ENCODE peak calls at places on chromosomes 6 and 20, in seven cellular contexts. L is T-helper 17 cell; S is stimulated activated CD4-positive, alpha-beta T cell treated with anti-CD3 and anti-CD28 coated beads, Interleukin-2, amount 100 ng/mL, for 4 hours; K is CD8-positive, alpha-beta T cell; O is AG04450; I is islet precursor cell; V is AML-193. E is an unnamed sample.
A peak's percentile ranks its signal among the peaks of the same experiment; 100 is the strongest.

GRCh38 chr6:56953597-56954388 is 1.1 kb upstream of the BEND6 start:
- DNase-seq in L (no peak), S (no peak), K (no peak), O (no peak), I (peak; percentile 69), V (peak; percentile 16), E (peak; percentile 75)

GRCh38 chr20:3616250-3616649 is 46.9 kb downstream of the GFRA4 start:
- DNase-seq in L (no peak), S (no peak), K (no peak), O (peak; percentile 16), I (peak; percentile 81), V (peak; percentile 32), E (peak; percentile 87)

GRCh38 chr6:98843274-98844243 is 9.2 kb downstream of the POU3F2 start:
- DNase-seq in L (no peak), S (no peak), K (no peak), O (no peak), I (peak; percentile 58), V (no peak), E (peak; percentile 76)

GRCh38 chr6:129306826-129307225 is 403.2 kb downstream of the ARHGAP18 start:
- DNase-seq in L (no peak), S (no peak), K (no peak), O (no peak), I (no peak), V (no peak), E (no peak)

GRCh38 chr6:31797607-31798006 is 2.1 kb upstream of the VARS1 start:
- DNase-seq in L (no peak), S (no peak), K (peak; percentile 44), O (no peak), I (no peak), V (no peak), E (no peak)

GRCh38 chr6:162940426-162940825 is 212.7 kb downstream of the PACRG start:
- DNase-seq in L (no peak), S (no peak), K (no peak), O (no peak), I (no peak), V (no peak), E (no peak)

GRCh38 chr6:159691133-159691962 is 1.7 kb downstream of the SOD2 start:
- DNase-seq in L (no peak), S (peak; percentile 15), K (no peak), O (peak; percentile 81), I (no peak), V (peak; percentile 94), E (no peak)

GRCh38 chr6:41713650-41714291 is 21.6 kb downstream of the TFEB start:
- DNase-seq in L (no peak), S (no peak), K (no peak), O (no peak), I (no peak), V (no peak), E (no peak)

GRCh38 chr20:45407067-45407745 is 883 bp upstream of the DBNDD2 start:
- DNase-seq in L (no peak), S (no peak), K (no peak), O (no peak), I (peak; percentile 73), V (no peak), E (peak; percentile 80)

GRCh38 chr6:88165877-88166492 is at the start of gene CNR1:
- DNase-seq in L (no peak), S (no peak), K (no peak), O (no peak), I (peak; percentile 78), V (no peak), E (peak; percentile 84)

GRCh38 chr20:59835448-59836395 is 97.7 kb downstream of the SYCP2 start:
- DNase-seq in L (no peak), S (no peak), K (no peak), O (no peak), I (peak; percentile 68), V (peak; percentile 20), E (peak; percentile 75)

GRCh38 chr6:99432877-99433276 is 7.8 kb upstream of the PNISR start:
- DNase-seq in L (no peak), S (no peak), K (no peak), O (no peak), I (no peak), V (no peak), E (no peak)

GRCh38 chr20:7136886-7137285 is 369.4 kb downstream of the BMP2 start:
- DNase-seq in L (no peak), S (no peak), K (no peak), O (no peak), I (no peak), V (no peak), E (no peak)

GRCh38 chr20:47318027-47318595 is 38.4 kb downstream of the ZMYND8 start:
- DNase-seq in L (no peak), S (no peak), K (no peak), O (no peak), I (peak; percentile 84), V (no peak), E (peak; percentile 75)

GRCh38 chr20:25178563-25179438 is 16.7 kb upstream of the ENTPD6 start:
- DNase-seq in L (no peak), S (no peak), K (no peak), O (peak; percentile 38), I (no peak), V (peak; percentile 44), E (peak; percentile 47)

GRCh38 chr20:32559753-32560380 is 25.3 kb downstream of the NOL4L start:
- DNase-seq in L (no peak), S (no peak), K (no peak), O (no peak), I (no peak), V (no peak), E (no peak)

GRCh38 chr6:43954311-43955131 is 172.7 kb downstream of the MRPL14 start:
- DNase-seq in L (no peak), S (no peak), K (no peak), O (no peak), I (peak; percentile 49), V (no peak), E (peak; percentile 38)

GRCh38 chr6:83873869-83874268 is 14.4 kb downstream of the CYB5R4 start:
- DNase-seq in L (no peak), S (no peak), K (no peak), O (no peak), I (no peak), V (peak; percentile 68), E (no peak)

GRCh38 chr20:58088105-58088504 is 140.3 kb downstream of the ANKRD60 start:
- DNase-seq in L (no peak), S (no peak), K (no peak), O (no peak), I (peak; percentile 50), V (no peak), E (peak; percentile 36)

GRCh38 chr6:8940356-8940755 is 505.0 kb upstream of the SLC35B3 start:
- DNase-seq in L (no peak), S (no peak), K (no peak), O (no peak), I (no peak), V (no peak), E (no peak)

GRCh38 chr6:43990275-43990626 is 137.0 kb downstream of the MRPL14 start:
- DNase-seq in L (no peak), S (no peak), K (no peak), O (no peak), I (no peak), V (no peak), E (no peak)

GRCh38 chr20:43853174-43853803 is 61.4 kb upstream of the TOX2 start:
- DNase-seq in L (no peak), S (no peak), K (no peak), O (no peak), I (no peak), V (no peak), E (no peak)

GRCh38 chr6:44665683-44666082 is 278.2 kb downstream of the CDC5L start:
- DNase-seq in L (no peak), S (no peak), K (no peak), O (no peak), I (no peak), V (no peak), E (no peak)

GRCh38 chr6:88650029-88650619 is 313.3 kb downstream of the RNGTT start:
- DNase-seq in L (no peak), S (no peak), K (no peak), O (peak; percentile 57), I (no peak), V (no peak), E (no peak)

GRCh38 chr6:163186527-163186926 is 228.0 kb upstream of the QKI start:
- DNase-seq in L (no peak), S (no peak), K (no peak), O (no peak), I (no peak), V (no peak), E (no peak)

GRCh38 chr6:150865406-150866146 is at the start of gene MTHFD1L:
- DNase-seq in L (peak; percentile 59), S (peak; percentile 76), K (peak; percentile 59), O (peak; percentile 67), I (peak; percentile 92), V (peak; percentile 87), E (peak; percentile 91)

E was measured in endodermal cell.